ENCODE peak calls at places on chromosomes 13 and 19, in eight cellular contexts. P, O, T, H, E, A, B and F are unnamed samples.

GRCh38 chr13:112971288-112971643 is 2.3 kb downstream of the MCF2L start:
- ATAC-seq in P (no peak), O (no peak), T (no peak), H (no peak), E (no peak), A (no peak), B (no peak), F (no peak)

GRCh38 chr19:1097810-1098176 is 2.6 kb upstream of the POLR2E start:
- ATAC-seq in P (no peak), O (peak), T (no peak), H (no peak), E (peak), A (no peak), B (no peak), F (no peak)

GRCh38 chr13:98544105-98544710 is 32.7 kb downstream of the STK24 start:
- ATAC-seq in P (no peak), O (no peak), T (no peak), H (no peak), E (no peak), A (peak), B (peak), F (no peak)

GRCh38 chr13:28654276-28654675 is 4.7 kb upstream of the POMP start:
- ATAC-seq in P (no peak), O (no peak), T (no peak), H (no peak), E (no peak), A (no peak), B (no peak), F (no peak)

GRCh38 chr13:50090211-50090610 is 75.0 kb downstream of the KCNRG start:
- ATAC-seq in P (no peak), O (no peak), T (no peak), H (no peak), E (no peak), A (no peak), B (no peak), F (no peak)

GRCh38 chr13:107231941-107232340 is 664.0 kb upstream of the ARGLU1 start:
- ATAC-seq in P (no peak), O (no peak), T (no peak), H (no peak), E (no peak), A (no peak), B (no peak), F (no peak)

GRCh38 chr13:44383945-44384344 is 10.3 kb downstream of the SERP2 start:
- ATAC-seq in P (no peak), O (no peak), T (no peak), H (no peak), E (no peak), A (peak), B (no peak), F (no peak)

GRCh38 chr19:15280915-15281683 is 48.9 kb upstream of the EPHX3 start:
- ATAC-seq in P (no peak), O (peak), T (peak), H (no peak), E (peak), A (peak), B (peak), F (no peak)

GRCh38 chr13:114090476-114090875 is 41.9 kb downstream of the RASA3 start:
- ATAC-seq in P (no peak), O (no peak), T (peak), H (peak), E (no peak), A (no peak), B (no peak), F (peak)

GRCh38 chr19:47663911-47664771 is 49.1 kb upstream of the EHD2 start:
- ATAC-seq in P (no peak), O (peak), T (no peak), H (no peak), E (peak), A (peak), B (no peak), F (no peak)

GRCh38 chr19:49057636-49058234 is at the start of gene CGB7:
- ATAC-seq in P (peak), O (peak), T (peak), H (peak), E (peak), A (peak), B (peak), F (no peak)

GRCh38 chr19:37928527-37929286 is 21.7 kb downstream of the SIPA1L3 start:
- ATAC-seq in P (no peak), O (no peak), T (no peak), H (peak), E (no peak), A (no peak), B (peak), F (peak)

GRCh38 chr13:95185851-95186250 is 115.4 kb downstream of the ABCC4 start:
- ATAC-seq in P (peak), O (no peak), T (peak), H (peak), E (no peak), A (no peak), B (no peak), F (no peak)

GRCh38 chr19:6055013-6055795 is 55.1 kb downstream of the RFX2 start:
- ATAC-seq in P (no peak), O (no peak), T (no peak), H (no peak), E (no peak), A (no peak), B (no peak), F (no peak)

GRCh38 chr19:1214299-1214861 is 8.8 kb downstream of the STK11 start:
- ATAC-seq in P (no peak), O (no peak), T (no peak), H (no peak), E (no peak), A (peak), B (no peak), F (no peak)

GRCh38 chr13:75705395-75705794 is 69.3 kb downstream of the LMO7 start:
- ATAC-seq in P (no peak), O (peak), T (no peak), H (no peak), E (peak), A (peak), B (no peak), F (no peak)

GRCh38 chr13:94988654-94989053 is 276.3 kb upstream of the SOX21 start:
- ATAC-seq in P (no peak), O (peak), T (no peak), H (no peak), E (no peak), A (no peak), B (peak), F (no peak)

GRCh38 chr19:18091217-18091608 is 4.5 kb upstream of the IL12RB1 start:
- ATAC-seq in P (peak), O (peak), T (peak), H (peak), E (peak), A (peak), B (no peak), F (peak)

GRCh38 chr13:45889582-45890243 is 38.2 kb upstream of the SIAH3 start:
- ATAC-seq in P (no peak), O (no peak), T (no peak), H (no peak), E (no peak), A (peak), B (no peak), F (peak)

GRCh38 chr19:54364775-54365257 is at the start of gene LAIR1:
- ATAC-seq in P (peak), O (peak), T (peak), H (peak), E (peak), A (peak), B (peak), F (peak)